ENCODE peak calls at places on chromosomes 13 and 19, in four cellular contexts. W is sigmoid colon, U is adrenal gland, L is A549. R is an unnamed sample.

GRCh38 chr13:29594310-29594709 is 1.2 kb downstream of the SLC7A1 start:
- DNase-seq in W (peak; percentile 78), U (peak; percentile 28), L (peak; percentile 80), R (peak; percentile 60)

GRCh38 chr13:60944863-60945262 is 470.8 kb downstream of the PCDH20 start:
- DNase-seq in U (no peak), L (no peak), W (no peak), R (no peak)

GRCh38 chr13:101488734-101489133 is 36.3 kb downstream of the ITGBL1 start:
- DNase-seq in U (no peak), L (no peak), W (no peak), R (no peak)

GRCh38 chr13:110445183-110445582 is 116.3 kb downstream of the RAB20 start:
- DNase-seq in W (no peak), L (no peak), U (no peak), R (no peak)

GRCh38 chr13:29369060-29369743 is 226.3 kb downstream of the SLC7A1 start:
- DNase-seq in W (no peak), U (no peak), L (peak; percentile 35), R (no peak)

GRCh38 chr19:34149873-34150272 is 22.4 kb upstream of the LSM14A start:
- DNase-seq in W (no peak), L (no peak), U (no peak), R (no peak)

GRCh38 chr19:35206379-35206778 is 22.2 kb downstream of the FAM187B start:
- DNase-seq in W (no peak), L (no peak), U (no peak), R (peak; percentile 46)

GRCh38 chr19:48805452-48805851 is 5.4 kb downstream of the BCAT2 start:
- DNase-seq in U (no peak), W (no peak), L (no peak), R (no peak)

GRCh38 chr19:12695997-12696365 is 450 bp downstream of the FBXW9 start:
- DNase-seq in L (no peak), U (no peak), W (no peak), R (no peak)

GRCh38 chr13:51643114-51643881 is 59.0 kb downstream of the WDFY2 start:
- DNase-seq in U (no peak), L (peak; percentile 66), W (no peak), R (no peak)

GRCh38 chr13:42970824-42971669 is 21.0 kb downstream of the EPSTI1 start:
- DNase-seq in U (no peak), W (no peak), L (peak; percentile 53), R (peak; percentile 50)

GRCh38 chr13:80116107-80116506 is 224.8 kb downstream of the SPRY2 start:
- DNase-seq in U (no peak), L (no peak), W (no peak), R (no peak)

GRCh38 chr19:55702131-55702627 is 27.2 kb downstream of the EPN1 start:
- DNase-seq in W (no peak), U (no peak), L (no peak), R (no peak)

GRCh38 chr19:45881909-45882528 is 3.9 kb downstream of the IRF2BP1 start:
- DNase-seq in W (no peak), L (no peak), U (no peak), R (peak; percentile 57)

GRCh38 chr19:32322541-32322940 is 22.9 kb upstream of the ZNF507 start:
- DNase-seq in U (no peak), L (peak; percentile 25), W (no peak), R (peak; percentile 12)

GRCh38 chr13:57582032-57582431 is 49.5 kb upstream of the PCDH17 start:
- DNase-seq in W (peak; percentile 53), L (no peak), U (no peak), R (no peak)

GRCh38 chr13:26961890-26962615 is 201.5 kb upstream of the GPR12 start:
- DNase-seq in U (no peak), L (no peak), W (no peak), R (peak; percentile 82)

GRCh38 chr19:50861025-50861424 is 6.3 kb downstream of the KLK3 start:
- DNase-seq in W (no peak), U (peak; percentile 50), L (no peak), R (no peak)

GRCh38 chr13:113941571-113942191 is 32.2 kb downstream of the C13orf46 start:
- DNase-seq in L (no peak), W (peak; percentile 54), U (peak; percentile 36), R (no peak)

GRCh38 chr13:83499286-83499685 is 383.0 kb downstream of the SLITRK1 start:
- DNase-seq in L (peak; percentile 4), U (no peak), W (no peak), R (no peak)

GRCh38 chr19:33344210-33344609 is 29.3 kb upstream of the CEBPG start:
- DNase-seq in U (no peak), L (no peak), W (peak; percentile 72), R (no peak)

GRCh38 chr13:34035676-34036325 is 217.9 kb downstream of the RFC3 start:
- DNase-seq in W (no peak), U (peak; percentile 42), L (peak; percentile 65), R (no peak)

GRCh38 chr19:53980553-53981407 is 10.7 kb upstream of the CACNG6 start:
- DNase-seq in L (peak; percentile 99), U (no peak), W (no peak), R (no peak)

GRCh38 chr19:33464010-33464732 is 57.4 kb downstream of the PEPD start:
- DNase-seq in U (no peak), L (no peak), W (no peak), R (no peak)

GRCh38 chr19:44356383-44357111 is at the start of gene ZNF112:
- DNase-seq in W (peak; percentile 93), U (peak; percentile 93), L (peak; percentile 98), R (peak; percentile 90)
- TF ChIP-seq POLR2A in W (no peak), U (peak; percentile 37), L (peak; percentile 78), R (peak; percentile 58)

GRCh38 chr19:40416918-40417713 is 3.9 kb upstream of the PRX start:
- DNase-seq in L (peak; percentile 71), W (peak; percentile 85), U (peak; percentile 58), R (peak; percentile 60)
- H3K27ac ChIP-seq in L (peak overlapping the region; percentile 37), W (peak overlapping the region; percentile 60), U (peak overlapping the region; percentile 64), R (peak overlapping the region; percentile 80)

DNA sequence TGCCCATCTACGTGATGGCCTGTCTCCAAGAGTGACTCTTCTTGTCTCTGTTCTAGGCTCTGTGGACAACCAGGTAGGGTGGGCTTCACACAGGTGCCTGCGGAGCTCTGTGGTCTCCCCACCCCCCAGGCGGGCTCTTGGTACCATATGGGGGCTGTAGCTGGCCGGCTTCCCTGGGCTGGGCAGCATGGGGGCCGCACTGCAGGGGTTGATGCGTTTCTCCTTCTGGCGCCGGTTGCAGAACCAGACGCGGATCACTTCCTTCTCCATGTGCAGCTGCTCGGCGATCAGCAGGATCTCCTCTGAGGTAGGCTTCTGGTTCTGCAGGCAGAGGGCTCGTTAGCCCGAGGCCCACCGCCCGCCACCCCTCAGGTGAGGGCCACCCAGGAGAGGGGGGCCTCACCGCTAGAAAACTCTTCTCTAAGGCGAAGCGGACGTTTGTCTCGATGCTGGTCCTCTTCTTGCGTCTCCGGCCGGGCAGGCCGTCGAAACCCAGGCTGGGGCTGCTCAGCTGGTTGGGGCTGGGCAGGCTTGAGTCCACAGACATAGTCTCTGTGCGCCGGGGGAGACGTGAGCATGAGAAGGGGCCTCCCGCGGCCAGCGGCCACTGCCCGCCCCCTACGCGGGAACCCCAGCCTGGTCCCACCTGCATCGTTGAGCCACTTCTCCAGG is 19.3 kb downstream of the ZNF574 start:
- DNase-seq in W (no peak), U (no peak), L (no peak), R (no peak)
- TF ChIP-seq POLR2A in W (no peak), U (no peak), L (no peak), R (no peak)

GRCh38 chr19:4052114-4052992 is 14.3 kb downstream of the ZBTB7A start:
- DNase-seq in W (peak; percentile 82), L (peak; percentile 76), U (peak; percentile 93), R (peak; percentile 94)

GRCh38 chr19:4053423-4054324 is 13.0 kb downstream of the ZBTB7A start:
- DNase-seq in W (no peak), U (no peak), L (no peak), R (peak; percentile 70)

GRCh38 chr19:4052993-4053422 is 13.7 kb downstream of the ZBTB7A start:
- DNase-seq in U (peak; percentile 51), W (no peak), L (peak; percentile 63), R (peak; percentile 76)

GRCh38 chr19:4049432-4049831 is 17.3 kb downstream of the ZBTB7A start:
- DNase-seq in W (peak; percentile 63), L (no peak), U (no peak), R (no peak)

GRCh38 chr19:4051175-4052101 is 15.3 kb downstream of the ZBTB7A start:
- DNase-seq in U (peak; percentile 76), W (no peak), L (peak; percentile 39), R (peak; percentile 62)
- H3K27ac ChIP-seq in U (peak overlapping the region; percentile 84), W (peak overlapping the region; percentile 78), L (peak overlapping the region; percentile 94), R (peak overlapping the region; percentile 100)

GRCh38 chr19:58033741-58034475 is at the start of gene ZSCAN1:
- DNase-seq in W (peak; percentile 89), U (peak; percentile 65), L (no peak), R (peak; percentile 66)
- TF ChIP-seq POLR2A in W (no peak), U (no peak), L (no peak), R (no peak)

GRCh38 chr19:17109300-17109699 is 33.7 kb downstream of the MYO9B start:
- DNase-seq in L (no peak), W (no peak), U (no peak), R (no peak)
- H3K27ac ChIP-seq in L (peak overlapping the region; percentile 11), W (peak overlapping the region; percentile 94), U (peak overlapping the region; percentile 85), R (peak overlapping the region; percentile 92)

GRCh38 chr13:21212138-21212775 is 35.8 kb downstream of the MRPL57 start:
- DNase-seq in W (no peak), U (no peak), L (no peak), R (no peak)
- TF ChIP-seq POLR2A in W (no peak), U (no peak), L (no peak), R (no peak)

DNA sequence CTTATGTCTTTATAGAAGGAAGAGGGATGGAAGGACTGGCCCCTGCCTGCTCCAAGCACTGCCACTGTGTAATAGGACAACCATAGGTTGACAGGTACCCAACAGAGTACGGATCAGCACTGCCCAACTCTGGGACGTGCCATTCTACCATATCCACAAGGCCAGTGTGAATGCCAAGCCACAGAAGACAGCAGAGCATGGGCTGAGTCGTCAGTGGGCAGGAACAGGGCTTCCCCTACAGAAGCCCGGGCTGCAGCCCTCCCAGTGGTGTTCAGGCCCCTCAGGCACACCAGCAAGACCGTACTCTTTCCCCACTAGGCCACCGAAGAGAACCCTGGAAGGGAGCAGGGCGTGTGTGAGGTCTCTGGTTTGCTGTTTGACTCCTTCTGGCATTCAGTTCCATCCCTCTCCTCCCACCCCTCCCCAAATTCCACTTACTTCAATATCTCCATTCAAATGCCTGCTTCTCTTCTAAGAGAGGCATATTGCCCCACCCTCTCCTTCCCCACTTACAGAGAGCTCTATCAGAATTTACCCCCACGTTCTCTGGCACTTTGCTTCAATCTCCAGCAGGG is 209.4 kb downstream of the FOXO1 start:
- DNase-seq in U (no peak), W (no peak), L (no peak), R (no peak)
- H3K27ac ChIP-seq in U (no peak overlapping the region), W (no peak overlapping the region), L (no peak overlapping the region), R (no peak overlapping the region)